ENCODE peak calls at places on chromosomes 2 and 18, in eight cellular contexts. J is substantia nigra; H is hippocampal formation; I is pancreas; B is activated T-cell treated with anti-CD3 and anti-CD28 coated beads for 1 hour; E is stimulated activated CD4-positive, alpha-beta T cell treated with anti-CD3 and anti-CD28 coated beads, TNF-alpha, amount 100 ng/mL, for 1 hour; R is B cell; Z is NCI-H774. N is an unnamed sample.

GRCh38 chr2:171411214-171411613 is 22.6 kb downstream of the METTL8 start:
- DNase-seq in Z (no peak), R (no peak), J (no peak), H (no peak), E (no peak), B (no peak), I (no peak), N (no peak)

GRCh38 chr18:10244341-10244740 is 210.1 kb upstream of the APCDD1 start:
- DNase-seq in E (no peak), R (no peak), Z (no peak), B (no peak), H (no peak), J (no peak), I (no peak), N (no peak)

GRCh38 chr18:46416706-46417638 is 240.0 kb downstream of the LOXHD1 start:
- DNase-seq in Z (no peak), H (no peak), I (no peak), J (no peak), R (no peak), E (no peak), B (no peak), N (no peak)

GRCh38 chr2:226788881-226789485 is 10.6 kb downstream of the IRS1 start:
- DNase-seq in E (no peak), Z (no peak), H (no peak), I (no peak), B (no peak), J (no peak), R (no peak), N (no peak)

GRCh38 chr2:227783404-227784138 is 30.1 kb upstream of the CCL20 start:
- DNase-seq in J (no peak), E (no peak), R (no peak), I (no peak), Z (no peak), H (peak), B (no peak), N (peak)

GRCh38 chr2:15869396-15869795 is 71.0 kb upstream of the MYCN start:
- DNase-seq in I (no peak), R (no peak), Z (no peak), B (no peak), E (no peak), J (no peak), H (no peak), N (no peak)

GRCh38 chr18:9701604-9702324 is 6.3 kb upstream of the RAB31 start:
- DNase-seq in H (no peak), R (no peak), B (no peak), J (no peak), E (no peak), I (no peak), Z (no peak), N (no peak)

GRCh38 chr2:238811293-238811692 is 36.6 kb upstream of the TWIST2 start:
- DNase-seq in Z (no peak), I (no peak), J (no peak), E (no peak), H (no peak), B (no peak), R (no peak), N (no peak)

GRCh38 chr2:217398860-217399259 is 539.0 kb upstream of the TNP1 start:
- DNase-seq in I (peak), B (no peak), E (no peak), Z (no peak), J (no peak), R (no peak), H (no peak), N (no peak)

GRCh38 chr18:79888016-79888415 is 63.4 kb downstream of the SLC66A2 start:
- DNase-seq in J (no peak), R (no peak), H (no peak), E (no peak), B (no peak), Z (no peak), I (no peak), N (no peak)

GRCh38 chr18:22601481-22601880 is 183.8 kb upstream of the CTAGE1 start:
- DNase-seq in I (no peak), H (no peak), Z (no peak), E (no peak), B (no peak), R (no peak), J (no peak), N (no peak)

GRCh38 chr2:237618449-237618848 is 8.9 kb upstream of the LRRFIP1 start:
- DNase-seq in R (no peak), Z (no peak), B (no peak), J (no peak), H (no peak), I (no peak), E (no peak), N (no peak)

GRCh38 chr18:12848405-12848804 is 35.6 kb downstream of the PTPN2 start:
- DNase-seq in H (no peak), E (no peak), I (no peak), R (no peak), B (no peak), Z (no peak), J (no peak), N (no peak)

GRCh38 chr2:204505946-204506345 is 39.3 kb upstream of the PARD3B start:
- DNase-seq in R (no peak), J (no peak), E (no peak), I (no peak), Z (no peak), B (no peak), H (no peak), N (no peak)

GRCh38 chr18:11040823-11041712 is 108.3 kb downstream of the PIEZO2 start:
- DNase-seq in E (no peak), J (no peak), B (no peak), Z (no peak), I (no peak), R (no peak), H (peak), N (peak)

GRCh38 chr2:224983719-224984388 is 58.4 kb downstream of the DOCK10 start:
- DNase-seq in B (no peak), J (no peak), I (no peak), Z (no peak), H (peak), E (no peak), R (no peak), N (no peak)

GRCh38 chr2:234137400-234138014 is 87.0 kb downstream of the SPP2 start:
- DNase-seq in B (no peak), E (no peak), J (no peak), I (no peak), Z (no peak), H (no peak), R (no peak), N (no peak)

GRCh38 chr2:55401124-55401523 is 18.5 kb downstream of the CCDC88A start:
- DNase-seq in J (no peak), H (no peak), Z (no peak), E (no peak), B (no peak), I (no peak), R (no peak), N (no peak)

GRCh38 chr2:42371621-42372473 is 10.8 kb upstream of the COX7A2L start:
- DNase-seq in B (no peak), I (no peak), J (no peak), H (no peak), R (no peak), E (no peak), Z (no peak), N (no peak)

GRCh38 chr2:123738643-123739042 is 286.4 kb upstream of the CNTNAP5 start:
- DNase-seq in J (no peak), R (no peak), E (no peak), I (no peak), Z (no peak), B (no peak), H (no peak), N (no peak)

GRCh38 chr18:12278765-12279682 is 24.9 kb downstream of the CIDEA start:
- DNase-seq in E (no peak), B (no peak), H (peak), Z (no peak), R (no peak), I (no peak), J (no peak), N (no peak)

GRCh38 chr2:128409326-128410034 is 90.8 kb upstream of the HS6ST1 start:
- DNase-seq in E (no peak), Z (no peak), I (no peak), B (no peak), H (no peak), R (no peak), J (no peak), N (no peak)

GRCh38 chr2:9207641-9208301 is 1.2 kb downstream of the ASAP2 start:
- DNase-seq in I (peak), E (no peak), B (no peak), J (no peak), R (no peak), Z (peak), H (no peak), N (peak)

N was measured in GM20000.